ENCODE peak calls at places on chromosomes 16 and 17, in five cellular contexts. One of them, this sample, is unnamed.

GRCh38 chr16:85681255-85681654 is 7.5 kb downstream of the GINS2 start:
- DNase-seq in hypothalamus: no peak
- DNase-seq in AG20443: no peak
- DNase-seq in NCI-H1436: no peak
- DNase-seq in NCI-H774: peak; percentile 23
- DNase-seq in this sample: no peak

GRCh38 chr16:84660973-84661372 is 12.7 kb downstream of the KLHL36 start:
- DNase-seq in hypothalamus: no peak
- DNase-seq in AG20443: no peak
- DNase-seq in NCI-H1436: no peak
- DNase-seq in NCI-H774: no peak
- DNase-seq in this sample: no peak

GRCh38 chr17:76051071-76051467 is 21.2 kb downstream of the SRP68 start:
- DNase-seq in hypothalamus: no peak
- DNase-seq in AG20443: no peak
- DNase-seq in NCI-H1436: no peak
- DNase-seq in NCI-H774: no peak
- DNase-seq in this sample: no peak

GRCh38 chr17:64591944-64592343 is 70.2 kb downstream of the SMURF2 start:
- DNase-seq in hypothalamus: no peak
- DNase-seq in AG20443: no peak
- DNase-seq in NCI-H1436: no peak
- DNase-seq in NCI-H774: no peak
- DNase-seq in this sample: no peak

GRCh38 chr17:80663783-80664206 is 119.2 kb downstream of the RPTOR start:
- DNase-seq in hypothalamus: no peak
- DNase-seq in AG20443: peak; percentile 77
- DNase-seq in NCI-H1436: no peak
- DNase-seq in NCI-H774: no peak
- DNase-seq in this sample: no peak

GRCh38 chr17:22703204-22703603 is 1010.9 kb downstream of the KCNJ18 start:
- DNase-seq in hypothalamus: no peak
- DNase-seq in AG20443: no peak
- DNase-seq in NCI-H1436: no peak
- DNase-seq in NCI-H774: no peak
- DNase-seq in this sample: no peak

GRCh38 chr16:21950782-21951521 is 2.2 kb upstream of the UQCRC2 start:
- DNase-seq in hypothalamus: no peak
- DNase-seq in AG20443: peak; percentile 55
- DNase-seq in NCI-H1436: no peak
- DNase-seq in NCI-H774: no peak
- DNase-seq in this sample: no peak

GRCh38 chr16:17567455-17567854 is 96.7 kb upstream of the XYLT1 start:
- DNase-seq in hypothalamus: no peak
- DNase-seq in AG20443: no peak
- DNase-seq in NCI-H1436: no peak
- DNase-seq in NCI-H774: no peak
- DNase-seq in this sample: no peak

GRCh38 chr16:23842137-23842600 is 6.4 kb downstream of the PRKCB start:
- DNase-seq in hypothalamus: no peak
- DNase-seq in AG20443: no peak
- DNase-seq in NCI-H1436: no peak
- DNase-seq in NCI-H774: no peak
- DNase-seq in this sample: no peak

GRCh38 chr17:55413825-55414489 is 7.7 kb downstream of the MMD start:
- DNase-seq in hypothalamus: no peak
- DNase-seq in AG20443: no peak
- DNase-seq in NCI-H1436: no peak
- DNase-seq in NCI-H774: no peak
- DNase-seq in this sample: no peak

GRCh38 chr17:14918540-14918939 is 346.6 kb downstream of the PMP22 start:
- DNase-seq in hypothalamus: no peak
- DNase-seq in AG20443: peak; percentile 36
- DNase-seq in NCI-H1436: no peak
- DNase-seq in NCI-H774: no peak
- DNase-seq in this sample: no peak

GRCh38 chr17:58665946-58666857 is 25.6 kb downstream of the TEX14 start:
- DNase-seq in hypothalamus: no peak
- DNase-seq in AG20443: no peak
- DNase-seq in NCI-H1436: no peak
- DNase-seq in NCI-H774: no peak
- DNase-seq in this sample: no peak

GRCh38 chr16:49482690-49483089 is 109.1 kb downstream of the C16orf78 start:
- DNase-seq in hypothalamus: no peak
- DNase-seq in AG20443: no peak
- DNase-seq in NCI-H1436: no peak
- DNase-seq in NCI-H774: no peak
- DNase-seq in this sample: no peak

GRCh38 chr17:41328207-41328606 is 12.7 kb upstream of the KRTAP17-1 start:
- DNase-seq in hypothalamus: no peak
- DNase-seq in AG20443: no peak
- DNase-seq in NCI-H1436: no peak
- DNase-seq in NCI-H774: no peak
- DNase-seq in this sample: no peak

GRCh38 chr17:81512984-81513668 is 527 bp upstream of the ACTG1 start:
- DNase-seq in hypothalamus: peak; percentile 43
- DNase-seq in AG20443: peak; percentile 49
- DNase-seq in NCI-H1436: peak; percentile 78
- DNase-seq in NCI-H774: peak; percentile 79
- DNase-seq in this sample: peak; percentile 41

GRCh38 chr17:77995146-77995852 is 36.8 kb downstream of the TNRC6C start:
- DNase-seq in hypothalamus: no peak
- DNase-seq in AG20443: peak; percentile 10
- DNase-seq in NCI-H1436: no peak
- DNase-seq in NCI-H774: no peak
- DNase-seq in this sample: no peak

GRCh38 chr16:82949016-82949415 is 322.2 kb downstream of the CDH13 start:
- DNase-seq in hypothalamus: no peak
- DNase-seq in AG20443: no peak
- DNase-seq in NCI-H1436: no peak
- DNase-seq in NCI-H774: no peak
- DNase-seq in this sample: no peak

GRCh38 chr16:67613808-67614207 is 31.1 kb upstream of the CARMIL2 start:
- DNase-seq in hypothalamus: no peak
- DNase-seq in AG20443: no peak
- DNase-seq in NCI-H1436: no peak
- DNase-seq in NCI-H774: no peak
- DNase-seq in this sample: no peak

GRCh38 chr16:49055824-49056545 is 225.7 kb downstream of the CBLN1 start:
- DNase-seq in hypothalamus: no peak
- DNase-seq in AG20443: no peak
- DNase-seq in NCI-H1436: peak; percentile 66
- DNase-seq in NCI-H774: no peak
- DNase-seq in this sample: no peak

GRCh38 chr17:78993981-78994671 is 14.4 kb upstream of the LGALS3BP start:
- DNase-seq in hypothalamus: no peak
- DNase-seq in AG20443: no peak
- DNase-seq in NCI-H1436: no peak
- DNase-seq in NCI-H774: no peak
- DNase-seq in this sample: no peak

GRCh38 chr16:25109643-25110042 is 1.9 kb upstream of the LCMT1 start:
- DNase-seq in hypothalamus: no peak
- DNase-seq in AG20443: peak; percentile 79
- DNase-seq in NCI-H1436: no peak
- DNase-seq in NCI-H774: no peak
- DNase-seq in this sample: no peak

GRCh38 chr16:28320023-28320561 is 27.8 kb downstream of the SBK1 start:
- DNase-seq in hypothalamus: no peak
- DNase-seq in AG20443: no peak
- DNase-seq in NCI-H1436: no peak
- DNase-seq in NCI-H774: no peak
- DNase-seq in this sample: no peak

GRCh38 chr17:68507581-68507980 is 4.6 kb upstream of the PRKAR1A start:
- DNase-seq in hypothalamus: no peak
- DNase-seq in AG20443: no peak
- DNase-seq in NCI-H1436: no peak
- DNase-seq in NCI-H774: no peak
- DNase-seq in this sample: no peak

GRCh38 chr17:45227101-45227591 is 5.5 kb downstream of the FMNL1 start:
- DNase-seq in hypothalamus: no peak
- DNase-seq in AG20443: no peak
- DNase-seq in NCI-H1436: no peak
- DNase-seq in NCI-H774: no peak
- DNase-seq in this sample: no peak

GRCh38 chr16:2963074-2963610 is 933 bp upstream of the KREMEN2 start:
- DNase-seq in hypothalamus: no peak
- DNase-seq in AG20443: no peak
- DNase-seq in NCI-H1436: no peak
- DNase-seq in NCI-H774: no peak
- DNase-seq in this sample: no peak

This sample was measured in effector CD4-positive, alpha-beta T cell.